ENCODE peak calls at places on chromosomes 2 and 18, in eight cellular contexts. One of them, this sample, is unnamed.

GRCh38 chr2:173652311-173652710 is 297.6 kb downstream of the CDCA7 start:
- DNase-seq in right lobe of liver: no peak
- DNase-seq in GM23338: no peak
- DNase-seq in A673: peak; percentile 22
- DNase-seq in body of pancreas: no peak
- DNase-seq in esophagus squamous epithelium: no peak
- DNase-seq in hepatocyte: peak; percentile 59
- DNase-seq in neural progenitor cell: no peak
- DNase-seq in this sample: no peak

GRCh38 chr2:240324312-240325005 is 111.0 kb upstream of the GPC1 start:
- DNase-seq in neural progenitor cell: no peak
- DNase-seq in esophagus squamous epithelium: no peak
- DNase-seq in A673: no peak
- DNase-seq in GM23338: no peak
- DNase-seq in right lobe of liver: no peak
- DNase-seq in body of pancreas: no peak
- DNase-seq in hepatocyte: no peak
- DNase-seq in this sample: no peak

GRCh38 chr2:101124684-101125366 is 26.4 kb downstream of the TBC1D8 start:
- DNase-seq in GM23338: no peak
- DNase-seq in esophagus squamous epithelium: no peak
- DNase-seq in body of pancreas: peak; percentile 71
- DNase-seq in hepatocyte: peak; percentile 81
- DNase-seq in right lobe of liver: peak; percentile 81
- DNase-seq in neural progenitor cell: no peak
- DNase-seq in A673: no peak
- DNase-seq in this sample: no peak

GRCh38 chr2:198141726-198142125 is 337.3 kb downstream of the PLCL1 start:
- DNase-seq in GM23338: no peak
- DNase-seq in esophagus squamous epithelium: no peak
- DNase-seq in body of pancreas: no peak
- DNase-seq in neural progenitor cell: no peak
- DNase-seq in right lobe of liver: no peak
- DNase-seq in A673: no peak
- DNase-seq in hepatocyte: no peak
- DNase-seq in this sample: no peak

GRCh38 chr2:216148983-216149382 is 39.8 kb downstream of the XRCC5 start:
- DNase-seq in right lobe of liver: no peak
- DNase-seq in hepatocyte: no peak
- DNase-seq in body of pancreas: no peak
- DNase-seq in esophagus squamous epithelium: no peak
- DNase-seq in GM23338: no peak
- DNase-seq in neural progenitor cell: no peak
- DNase-seq in A673: no peak
- DNase-seq in this sample: no peak

GRCh38 chr2:10841547-10842219 is 29.1 kb upstream of the PDIA6 start:
- DNase-seq in neural progenitor cell: no peak
- DNase-seq in A673: no peak
- DNase-seq in body of pancreas: no peak
- DNase-seq in esophagus squamous epithelium: no peak
- DNase-seq in hepatocyte: no peak
- DNase-seq in GM23338: no peak
- DNase-seq in right lobe of liver: no peak
- DNase-seq in this sample: no peak

GRCh38 chr2:183243760-183244159 is 119.5 kb downstream of the NUP35 start:
- DNase-seq in esophagus squamous epithelium: no peak
- DNase-seq in hepatocyte: no peak
- DNase-seq in right lobe of liver: no peak
- DNase-seq in A673: no peak
- DNase-seq in GM23338: no peak
- DNase-seq in neural progenitor cell: no peak
- DNase-seq in body of pancreas: no peak
- DNase-seq in this sample: no peak

GRCh38 chr2:104793971-104794370 is 59.9 kb upstream of the POU3F3 start:
- DNase-seq in A673: no peak
- DNase-seq in neural progenitor cell: no peak
- DNase-seq in GM23338: no peak
- DNase-seq in hepatocyte: no peak
- DNase-seq in right lobe of liver: no peak
- DNase-seq in esophagus squamous epithelium: no peak
- DNase-seq in body of pancreas: no peak
- DNase-seq in this sample: no peak

GRCh38 chr18:47168509-47168908 is 7.7 kb downstream of the IER3IP1 start:
- DNase-seq in hepatocyte: no peak
- DNase-seq in A673: no peak
- DNase-seq in GM23338: no peak
- DNase-seq in body of pancreas: no peak
- DNase-seq in right lobe of liver: no peak
- DNase-seq in neural progenitor cell: no peak
- DNase-seq in esophagus squamous epithelium: no peak
- DNase-seq in this sample: no peak

GRCh38 chr2:242022550-242023290 is 153.2 kb downstream of the RTP5 start:
- DNase-seq in esophagus squamous epithelium: no peak
- DNase-seq in hepatocyte: no peak
- DNase-seq in neural progenitor cell: no peak
- DNase-seq in right lobe of liver: no peak
- DNase-seq in GM23338: no peak
- DNase-seq in A673: no peak
- DNase-seq in body of pancreas: no peak
- DNase-seq in this sample: no peak

GRCh38 chr2:235945608-235946140 is 222.5 kb downstream of the GBX2 start:
- DNase-seq in hepatocyte: no peak
- DNase-seq in neural progenitor cell: no peak
- DNase-seq in A673: no peak
- DNase-seq in body of pancreas: no peak
- DNase-seq in right lobe of liver: no peak
- DNase-seq in esophagus squamous epithelium: no peak
- DNase-seq in GM23338: no peak
- DNase-seq in this sample: no peak

GRCh38 chr2:70010222-70011111 is 49.0 kb upstream of the ASPRV1 start:
- DNase-seq in hepatocyte: peak; percentile 83
- DNase-seq in GM23338: no peak
- DNase-seq in A673: no peak
- DNase-seq in body of pancreas: no peak
- DNase-seq in right lobe of liver: no peak
- DNase-seq in esophagus squamous epithelium: no peak
- DNase-seq in neural progenitor cell: no peak
- DNase-seq in this sample: peak; percentile 73

GRCh38 chr18:80009661-80010550 is 21.5 kb upstream of the TXNL4A start:
- DNase-seq in A673: no peak
- DNase-seq in GM23338: no peak
- DNase-seq in body of pancreas: peak; percentile 26
- DNase-seq in hepatocyte: peak; percentile 54
- DNase-seq in esophagus squamous epithelium: no peak
- DNase-seq in neural progenitor cell: no peak
- DNase-seq in right lobe of liver: no peak
- DNase-seq in this sample: peak; percentile 63

GRCh38 chr2:134218414-134218813 is 35.5 kb upstream of the MGAT5 start:
- DNase-seq in hepatocyte: no peak
- DNase-seq in A673: no peak
- DNase-seq in right lobe of liver: no peak
- DNase-seq in esophagus squamous epithelium: no peak
- DNase-seq in body of pancreas: no peak
- DNase-seq in GM23338: no peak
- DNase-seq in neural progenitor cell: no peak
- DNase-seq in this sample: no peak

GRCh38 chr2:38465789-38466127 is 88.7 kb upstream of the ATL2 start:
- DNase-seq in neural progenitor cell: peak; percentile 50
- DNase-seq in esophagus squamous epithelium: no peak
- DNase-seq in body of pancreas: peak; percentile 38
- DNase-seq in GM23338: peak; percentile 82
- DNase-seq in right lobe of liver: no peak
- DNase-seq in A673: peak; percentile 48
- DNase-seq in hepatocyte: peak; percentile 43
- DNase-seq in this sample: no peak

GRCh38 chr2:173264603-173265366 is 89.9 kb upstream of the CDCA7 start:
- DNase-seq in esophagus squamous epithelium: peak; percentile 9
- DNase-seq in right lobe of liver: no peak
- DNase-seq in hepatocyte: no peak
- DNase-seq in A673: peak; percentile 15
- DNase-seq in body of pancreas: no peak
- DNase-seq in GM23338: peak; percentile 67
- DNase-seq in neural progenitor cell: no peak
- DNase-seq in this sample: no peak

GRCh38 chr2:106602042-106602441 is 114.9 kb downstream of the CD8B2 start:
- DNase-seq in esophagus squamous epithelium: no peak
- DNase-seq in body of pancreas: no peak
- DNase-seq in right lobe of liver: no peak
- DNase-seq in A673: no peak
- DNase-seq in GM23338: no peak
- DNase-seq in neural progenitor cell: no peak
- DNase-seq in hepatocyte: no peak
- DNase-seq in this sample: no peak

GRCh38 chr18:48184118-48184517 is 225.1 kb downstream of the ZBTB7C start:
- DNase-seq in esophagus squamous epithelium: no peak
- DNase-seq in hepatocyte: no peak
- DNase-seq in GM23338: no peak
- DNase-seq in A673: no peak
- DNase-seq in neural progenitor cell: no peak
- DNase-seq in body of pancreas: no peak
- DNase-seq in right lobe of liver: no peak
- DNase-seq in this sample: no peak

GRCh38 chr2:240725266-240726060 is 33.8 kb downstream of the AQP12A start:
- DNase-seq in esophagus squamous epithelium: no peak
- DNase-seq in GM23338: no peak
- DNase-seq in neural progenitor cell: no peak
- DNase-seq in A673: no peak
- DNase-seq in body of pancreas: no peak
- DNase-seq in right lobe of liver: no peak
- DNase-seq in hepatocyte: no peak
- DNase-seq in this sample: no peak

GRCh38 chr2:46737577-46737976 is 178.0 kb downstream of the MCFD2 start:
- DNase-seq in GM23338: no peak
- DNase-seq in esophagus squamous epithelium: no peak
- DNase-seq in neural progenitor cell: no peak
- DNase-seq in body of pancreas: peak; percentile 25
- DNase-seq in right lobe of liver: no peak
- DNase-seq in A673: no peak
- DNase-seq in hepatocyte: peak; percentile 29
- DNase-seq in this sample: no peak

GRCh38 chr18:48787523-48788151 is 163.1 kb downstream of the SMAD7 start:
- DNase-seq in hepatocyte: no peak
- DNase-seq in neural progenitor cell: no peak
- DNase-seq in body of pancreas: no peak
- DNase-seq in right lobe of liver: peak; percentile 11
- DNase-seq in esophagus squamous epithelium: no peak
- DNase-seq in A673: peak; percentile 39
- DNase-seq in GM23338: no peak
- DNase-seq in this sample: no peak

GRCh38 chr18:54946149-54946581 is 13.1 kb downstream of the CCDC68 start:
- DNase-seq in body of pancreas: peak; percentile 81
- DNase-seq in A673: peak; percentile 7
- DNase-seq in GM23338: no peak
- DNase-seq in hepatocyte: peak; percentile 65
- DNase-seq in right lobe of liver: peak; percentile 80
- DNase-seq in neural progenitor cell: no peak
- DNase-seq in esophagus squamous epithelium: no peak
- DNase-seq in this sample: peak; percentile 74
- H3K4me3 ChIP-seq in body of pancreas: no peak overlapping the region
- H3K4me3 ChIP-seq in A673: peak overlapping the region; percentile 43
- H3K4me3 ChIP-seq in GM23338: no peak overlapping the region
- H3K4me3 ChIP-seq in hepatocyte: no peak overlapping the region
- H3K4me3 ChIP-seq in right lobe of liver: peak overlapping the region; percentile 37
- H3K4me3 ChIP-seq in neural progenitor cell: no peak overlapping the region
- H3K4me3 ChIP-seq in esophagus squamous epithelium: peak overlapping the region; percentile 47
- H3K4me3 ChIP-seq in this sample: no peak overlapping the region

GRCh38 chr2:96816836-96817702 is 1.0 kb downstream of the CNNM3 start:
- DNase-seq in GM23338: peak; percentile 34
- DNase-seq in neural progenitor cell: peak; percentile 62
- DNase-seq in hepatocyte: no peak
- DNase-seq in A673: peak; percentile 29
- DNase-seq in right lobe of liver: peak; percentile 54
- DNase-seq in esophagus squamous epithelium: no peak
- DNase-seq in body of pancreas: no peak
- DNase-seq in this sample: peak; percentile 55
- H3K4me1 ChIP-seq in GM23338: peaks cover 21% of the 10 kb centered on the region
- H3K4me1 ChIP-seq in neural progenitor cell: peaks cover 45% of the 10 kb centered on the region
- H3K4me1 ChIP-seq in hepatocyte: peaks cover 52% of the 10 kb centered on the region
- H3K4me1 ChIP-seq in A673: no peaks in the 10 kb centered on the region
- H3K4me1 ChIP-seq in right lobe of liver: peaks cover 51% of the 10 kb centered on the region
- H3K4me1 ChIP-seq in esophagus squamous epithelium: peaks cover 54% of the 10 kb centered on the region
- H3K4me1 ChIP-seq in body of pancreas: peaks cover 59% of the 10 kb centered on the region
- H3K4me1 ChIP-seq in this sample: peaks cover 46% of the 10 kb centered on the region

DNA sequence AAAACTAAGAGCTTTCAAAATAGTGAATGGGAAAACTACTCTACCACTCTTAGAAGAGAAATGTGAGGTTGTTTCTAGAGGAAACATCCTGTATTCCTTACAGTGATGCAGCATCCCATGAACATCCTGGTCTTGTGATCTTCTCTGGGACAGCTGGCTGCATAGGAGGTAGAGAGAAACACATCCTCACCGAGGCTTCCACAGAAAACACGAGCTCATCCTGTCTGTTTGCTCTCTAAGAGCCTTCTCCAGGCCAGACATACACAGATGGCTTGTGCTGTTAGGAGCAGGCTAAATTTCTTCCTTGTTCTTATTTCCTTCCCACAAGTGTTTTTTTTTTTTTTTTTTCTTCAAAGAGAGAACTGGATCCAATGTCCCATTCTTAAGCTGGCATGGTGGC is 14.7 kb upstream of the FZD7 start:
- DNase-seq in neural progenitor cell: no peak
- DNase-seq in A673: no peak
- DNase-seq in GM23338: no peak
- DNase-seq in esophagus squamous epithelium: no peak
- DNase-seq in right lobe of liver: no peak
- DNase-seq in body of pancreas: no peak
- DNase-seq in hepatocyte: no peak
- DNase-seq in this sample: no peak
- TF ChIP-seq CTCF in neural progenitor cell: no peak
- TF ChIP-seq CTCF in A673: no peak
- TF ChIP-seq CTCF in GM23338: no peak
- TF ChIP-seq CTCF in esophagus squamous epithelium: no peak
- TF ChIP-seq CTCF in right lobe of liver: no peak
- TF ChIP-seq CTCF in body of pancreas: no peak
- TF ChIP-seq CTCF in hepatocyte: no peak
- TF ChIP-seq CTCF in this sample: no peak

GRCh38 chr2:1486670-1487069 is 73.4 kb downstream of the TPO start:
- DNase-seq in GM23338: no peak
- DNase-seq in hepatocyte: no peak
- DNase-seq in neural progenitor cell: no peak
- DNase-seq in right lobe of liver: no peak
- DNase-seq in body of pancreas: no peak
- DNase-seq in esophagus squamous epithelium: no peak
- DNase-seq in A673: no peak
- DNase-seq in this sample: no peak

GRCh38 chr2:1491751-1492150 is 78.5 kb downstream of the TPO start:
- DNase-seq in body of pancreas: no peak
- DNase-seq in esophagus squamous epithelium: no peak
- DNase-seq in A673: no peak
- DNase-seq in right lobe of liver: no peak
- DNase-seq in GM23338: no peak
- DNase-seq in hepatocyte: no peak
- DNase-seq in neural progenitor cell: no peak
- DNase-seq in this sample: no peak

GRCh38 chr2:1489486-1489885 is 76.2 kb downstream of the TPO start:
- DNase-seq in GM23338: no peak
- DNase-seq in A673: no peak
- DNase-seq in right lobe of liver: no peak
- DNase-seq in neural progenitor cell: no peak
- DNase-seq in body of pancreas: no peak
- DNase-seq in hepatocyte: no peak
- DNase-seq in esophagus squamous epithelium: no peak
- DNase-seq in this sample: no peak

GRCh38 chr2:1487758-1488715 is 74.8 kb downstream of the TPO start:
- DNase-seq in right lobe of liver: no peak
- DNase-seq in A673: no peak
- DNase-seq in hepatocyte: no peak
- DNase-seq in body of pancreas: no peak
- DNase-seq in neural progenitor cell: peak; percentile 14
- DNase-seq in esophagus squamous epithelium: no peak
- DNase-seq in GM23338: no peak
- DNase-seq in this sample: no peak

GRCh38 chr2:1488851-1489250 is 75.6 kb downstream of the TPO start:
- DNase-seq in esophagus squamous epithelium: no peak
- DNase-seq in right lobe of liver: no peak
- DNase-seq in body of pancreas: no peak
- DNase-seq in GM23338: no peak
- DNase-seq in A673: no peak
- DNase-seq in hepatocyte: no peak
- DNase-seq in neural progenitor cell: no peak
- DNase-seq in this sample: no peak
- H3K4me3 ChIP-seq in esophagus squamous epithelium: no peak overlapping the region
- H3K4me3 ChIP-seq in right lobe of liver: no peak overlapping the region
- H3K4me3 ChIP-seq in body of pancreas: no peak overlapping the region
- H3K4me3 ChIP-seq in GM23338: no peak overlapping the region
- H3K4me3 ChIP-seq in A673: no peak overlapping the region
- H3K4me3 ChIP-seq in hepatocyte: no peak overlapping the region
- H3K4me3 ChIP-seq in neural progenitor cell: no peak overlapping the region
- H3K4me3 ChIP-seq in this sample: no peak overlapping the region

This sample was measured in mucosa of descending colon.